ENCODE peak calls at places on chromosomes 6 and 20, in four cellular contexts. E is mucosa of descending colon, R is mammary epithelial cell, U is tibial artery. V is an unnamed sample.

GRCh38 chr6:160667854-160668481 is 3.9 kb upstream of the LPA start:
- DNase-seq in E (no peak), R (peak; percentile 12), U (no peak), V (no peak)

GRCh38 chr6:13536796-13537526 is 37.4 kb upstream of the SIRT5 start:
- DNase-seq in E (no peak), R (no peak), U (no peak), V (no peak)

GRCh38 chr20:49484180-49485140 is 2.0 kb upstream of the KCNB1 start:
- DNase-seq in E (peak; percentile 82), R (peak; percentile 73), U (peak; percentile 87), V (peak; percentile 59)

GRCh38 chr6:133173276-133173675 is 67.9 kb upstream of the EYA4 start:
- DNase-seq in E (no peak), R (no peak), U (no peak), V (no peak)

GRCh38 chr6:41373919-41374617 is 38.7 kb downstream of the NCR2 start:
- DNase-seq in E (no peak), R (no peak), U (no peak), V (peak; percentile 22)

GRCh38 chr6:36624461-36625160 is 30.4 kb downstream of the SRSF3 start:
- DNase-seq in E (peak; percentile 29), R (no peak), U (peak; percentile 42), V (no peak)

GRCh38 chr6:92023410-92023940 is 1395.9 kb downstream of the EPHA7 start:
- DNase-seq in E (no peak), R (no peak), U (no peak), V (no peak)

GRCh38 chr6:24122139-24122538 is 3.9 kb upstream of the NRSN1 start:
- DNase-seq in E (no peak), R (no peak), U (no peak), V (no peak)

GRCh38 chr6:137148291-137149076 is 25.0 kb downstream of the IL22RA2 start:
- DNase-seq in E (no peak), R (peak; percentile 27), U (no peak), V (peak; percentile 26)

GRCh38 chr20:37931153-37931922 is 28.4 kb downstream of the VSTM2L start:
- DNase-seq in E (no peak), R (no peak), U (no peak), V (no peak)

GRCh38 chr6:139625998-139626975 is 251.8 kb upstream of the CITED2 start:
- DNase-seq in E (no peak), R (no peak), U (no peak), V (no peak)

GRCh38 chr20:20009784-20010253 is 7.3 kb upstream of the NAA20 start:
- DNase-seq in E (no peak), R (no peak), U (no peak), V (no peak)

GRCh38 chr6:129936329-129937165 is 75.4 kb upstream of the TMEM244 start:
- DNase-seq in E (no peak), R (peak; percentile 62), U (no peak), V (peak; percentile 31)

DNA sequence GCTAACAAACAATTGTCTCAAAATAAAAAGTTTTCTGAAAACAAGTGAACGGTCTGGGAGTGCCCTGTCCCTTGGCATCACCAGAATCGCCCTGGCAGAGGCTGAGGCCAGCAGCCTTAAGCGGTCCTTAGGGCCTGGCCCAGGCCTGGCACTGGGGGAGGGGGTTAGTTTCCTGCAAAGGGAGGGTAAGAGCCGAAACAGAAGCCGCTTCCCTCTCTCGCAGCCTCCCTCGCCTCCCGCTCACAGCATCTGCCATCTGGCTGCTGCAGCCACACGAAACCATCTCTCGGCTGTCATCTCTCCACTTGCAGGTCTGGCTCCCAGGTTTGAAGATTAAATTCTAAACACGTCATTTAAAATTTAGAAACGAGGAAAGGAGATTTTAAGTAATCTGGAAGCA is 31.5 kb downstream of the PMEPA1 start:
- DNase-seq in E (no peak), R (no peak), U (no peak), V (no peak)
- H3K4me1 ChIP-seq in E (peaks cover 21% of the 10 kb centered on the region), R (peaks cover 4% of the 10 kb centered on the region), U (peaks cover 85% of the 10 kb centered on the region), V (no peaks in the 10 kb centered on the region)

GRCh38 chr20:50901301-50901700 is 29.9 kb downstream of the ADNP start:
- DNase-seq in E (no peak), R (no peak), U (no peak), V (no peak)
- H3K4me1 ChIP-seq in E (no peaks in the 10 kb centered on the region), R (no peaks in the 10 kb centered on the region), U (peaks cover 11% of the 10 kb centered on the region), V (no peaks in the 10 kb centered on the region)

GRCh38 chr20:47748851-47749250 is 36.4 kb downstream of the SULF2 start:
- DNase-seq in E (no peak), R (no peak), U (no peak), V (no peak)

GRCh38 chr20:47754301-47754700 is 31.0 kb downstream of the SULF2 start:
- DNase-seq in E (no peak), R (no peak), U (no peak), V (no peak)

GRCh38 chr20:47749367-47749766 is 35.9 kb downstream of the SULF2 start:
- DNase-seq in E (no peak), R (no peak), U (peak; percentile 77), V (no peak)

GRCh38 chr20:47753571-47754120 is 31.6 kb downstream of the SULF2 start:
- DNase-seq in E (no peak), R (no peak), U (no peak), V (no peak)

DNA sequence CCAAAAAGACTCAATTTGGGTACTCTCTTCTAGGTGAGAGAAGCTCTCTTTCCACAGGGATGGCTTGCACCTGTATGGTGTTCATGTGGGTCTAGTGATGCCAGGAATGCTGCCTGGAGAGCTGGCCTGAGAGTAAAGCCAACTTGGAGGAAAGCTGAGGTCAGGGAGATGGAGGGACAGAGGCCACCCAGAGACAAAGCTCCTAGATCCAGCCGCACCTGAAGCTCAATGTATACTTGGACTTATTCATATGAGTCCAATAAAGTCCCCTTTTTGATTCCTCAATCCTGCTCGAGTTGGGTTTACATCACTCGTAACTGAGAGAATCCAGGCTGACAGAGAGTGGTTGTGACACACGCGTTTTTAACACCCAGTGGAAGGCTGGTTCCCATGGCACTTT is 33.8 kb downstream of the SULF2 start:
- DNase-seq in E (no peak), R (no peak), U (no peak), V (no peak)
- H3K4me1 ChIP-seq in E (no peaks in the 10 kb centered on the region), R (no peaks in the 10 kb centered on the region), U (peaks cover 12% of the 10 kb centered on the region), V (no peaks in the 10 kb centered on the region)

GRCh38 chr20:43564455-43564854 is 5.6 kb downstream of the SGK2 start:
- DNase-seq in E (no peak), R (no peak), U (no peak), V (no peak)
- H3K4me1 ChIP-seq in E (peaks cover 4% of the 10 kb centered on the region), R (no peaks in the 10 kb centered on the region), U (no peaks in the 10 kb centered on the region), V (no peaks in the 10 kb centered on the region)